ENCODE peak calls at places on chromosomes 3 and 15, in five cellular contexts. One of them, this sample, is unnamed.

GRCh38 chr15:79897701-79898113 is 893 bp upstream of the MTHFS start:
- DNase-seq in NCI-H1694 treated with DMSO at 0.1 percent for 48 hours: no peak
- DNase-seq in NCI-H1417: no peak
- DNase-seq in heart right ventricle: no peak
- DNase-seq in H9: no peak
- DNase-seq in this sample: no peak

GRCh38 chr15:28934645-28935044 is 48.9 kb downstream of the APBA2 start:
- DNase-seq in NCI-H1694 treated with DMSO at 0.1 percent for 48 hours: no peak
- DNase-seq in NCI-H1417: no peak
- DNase-seq in heart right ventricle: no peak
- DNase-seq in H9: no peak
- DNase-seq in this sample: no peak

GRCh38 chr15:38793181-38793580 is 228.6 kb upstream of the RASGRP1 start:
- DNase-seq in NCI-H1694 treated with DMSO at 0.1 percent for 48 hours: no peak
- DNase-seq in NCI-H1417: no peak
- DNase-seq in heart right ventricle: no peak
- DNase-seq in H9: no peak
- DNase-seq in this sample: no peak

GRCh38 chr15:67927501-67928156 is 87.8 kb upstream of the RNU6-1 start:
- DNase-seq in NCI-H1694 treated with DMSO at 0.1 percent for 48 hours: no peak
- DNase-seq in NCI-H1417: no peak
- DNase-seq in heart right ventricle: peak
- DNase-seq in H9: no peak
- DNase-seq in this sample: no peak

GRCh38 chr3:49681543-49681942 is 7.4 kb downstream of the APEH start:
- DNase-seq in NCI-H1694 treated with DMSO at 0.1 percent for 48 hours: no peak
- DNase-seq in NCI-H1417: no peak
- DNase-seq in heart right ventricle: no peak
- DNase-seq in H9: no peak
- DNase-seq in this sample: no peak

GRCh38 chr15:99717129-99718024 is 15.9 kb downstream of the LYSMD4 start:
- DNase-seq in NCI-H1694 treated with DMSO at 0.1 percent for 48 hours: no peak
- DNase-seq in NCI-H1417: no peak
- DNase-seq in heart right ventricle: peak
- DNase-seq in H9: no peak
- DNase-seq in this sample: no peak

GRCh38 chr3:125433611-125434041 is 58.5 kb upstream of the ZNF148 start:
- DNase-seq in NCI-H1694 treated with DMSO at 0.1 percent for 48 hours: no peak
- DNase-seq in NCI-H1417: no peak
- DNase-seq in heart right ventricle: no peak
- DNase-seq in H9: no peak
- DNase-seq in this sample: no peak

GRCh38 chr15:86653344-86654192 is 573.9 kb downstream of the AGBL1 start:
- DNase-seq in NCI-H1694 treated with DMSO at 0.1 percent for 48 hours: no peak
- DNase-seq in NCI-H1417: no peak
- DNase-seq in heart right ventricle: no peak
- DNase-seq in H9: no peak
- DNase-seq in this sample: no peak

GRCh38 chr3:38396861-38397260 is 50.3 kb downstream of the XYLB start:
- DNase-seq in NCI-H1694 treated with DMSO at 0.1 percent for 48 hours: no peak
- DNase-seq in NCI-H1417: no peak
- DNase-seq in heart right ventricle: no peak
- DNase-seq in H9: no peak
- DNase-seq in this sample: no peak

GRCh38 chr15:57235865-57236264 is 140.4 kb upstream of the CGNL1 start:
- DNase-seq in NCI-H1694 treated with DMSO at 0.1 percent for 48 hours: peak
- DNase-seq in NCI-H1417: no peak
- DNase-seq in heart right ventricle: no peak
- DNase-seq in H9: no peak
- DNase-seq in this sample: no peak

GRCh38 chr3:98406034-98406433 is 15.6 kb downstream of the OR5K3 start:
- DNase-seq in NCI-H1694 treated with DMSO at 0.1 percent for 48 hours: no peak
- DNase-seq in NCI-H1417: no peak
- DNase-seq in heart right ventricle: no peak
- DNase-seq in H9: no peak
- DNase-seq in this sample: no peak

GRCh38 chr3:47588053-47588452 is 9.4 kb upstream of the CSPG5 start:
- DNase-seq in NCI-H1694 treated with DMSO at 0.1 percent for 48 hours: no peak
- DNase-seq in NCI-H1417: no peak
- DNase-seq in heart right ventricle: no peak
- DNase-seq in H9: no peak
- DNase-seq in this sample: no peak

GRCh38 chr3:106282931-106283330 is 414.1 kb upstream of the CBLB start:
- DNase-seq in NCI-H1694 treated with DMSO at 0.1 percent for 48 hours: no peak
- DNase-seq in NCI-H1417: no peak
- DNase-seq in heart right ventricle: no peak
- DNase-seq in H9: no peak
- DNase-seq in this sample: no peak

GRCh38 chr15:41944313-41944940 is 27.9 kb downstream of the EHD4 start:
- DNase-seq in NCI-H1694 treated with DMSO at 0.1 percent for 48 hours: no peak
- DNase-seq in NCI-H1417: no peak
- DNase-seq in heart right ventricle: no peak
- DNase-seq in H9: no peak
- DNase-seq in this sample: no peak

GRCh38 chr3:60384352-60384751 is 866.9 kb downstream of the FHIT start:
- DNase-seq in NCI-H1694 treated with DMSO at 0.1 percent for 48 hours: no peak
- DNase-seq in NCI-H1417: no peak
- DNase-seq in heart right ventricle: no peak
- DNase-seq in H9: no peak
- DNase-seq in this sample: no peak

GRCh38 chr3:32643816-32644215 is 41.2 kb upstream of the CNOT10 start:
- DNase-seq in NCI-H1694 treated with DMSO at 0.1 percent for 48 hours: no peak
- DNase-seq in NCI-H1417: no peak
- DNase-seq in heart right ventricle: no peak
- DNase-seq in H9: no peak
- DNase-seq in this sample: no peak

GRCh38 chr3:134817297-134817696 is 22.2 kb downstream of the EPHB1 start:
- DNase-seq in NCI-H1694 treated with DMSO at 0.1 percent for 48 hours: no peak
- DNase-seq in NCI-H1417: no peak
- DNase-seq in heart right ventricle: no peak
- DNase-seq in H9: no peak
- DNase-seq in this sample: no peak

GRCh38 chr3:167837430-167837829 is 101.9 kb downstream of the SERPINI1 start:
- DNase-seq in NCI-H1694 treated with DMSO at 0.1 percent for 48 hours: no peak
- DNase-seq in NCI-H1417: no peak
- DNase-seq in heart right ventricle: no peak
- DNase-seq in H9: no peak
- DNase-seq in this sample: no peak

GRCh38 chr3:58235970-58236369 is 1.6 kb upstream of the ABHD6 start:
- DNase-seq in NCI-H1694 treated with DMSO at 0.1 percent for 48 hours: no peak
- DNase-seq in NCI-H1417: no peak
- DNase-seq in heart right ventricle: no peak
- DNase-seq in H9: no peak
- DNase-seq in this sample: no peak

GRCh38 chr3:55327131-55327920 is 159.8 kb downstream of the WNT5A start:
- DNase-seq in NCI-H1694 treated with DMSO at 0.1 percent for 48 hours: no peak
- DNase-seq in NCI-H1417: no peak
- DNase-seq in heart right ventricle: no peak
- DNase-seq in H9: no peak
- DNase-seq in this sample: no peak

GRCh38 chr3:169604568-169604967 is 58.9 kb downstream of the MECOM start:
- DNase-seq in NCI-H1694 treated with DMSO at 0.1 percent for 48 hours: no peak
- DNase-seq in NCI-H1417: no peak
- DNase-seq in heart right ventricle: no peak
- DNase-seq in H9: peak
- DNase-seq in this sample: no peak

GRCh38 chr3:159859424-159859823 is 129.2 kb upstream of the IL12A start:
- DNase-seq in NCI-H1694 treated with DMSO at 0.1 percent for 48 hours: no peak
- DNase-seq in NCI-H1417: no peak
- DNase-seq in heart right ventricle: no peak
- DNase-seq in H9: no peak
- DNase-seq in this sample: no peak

GRCh38 chr3:34015204-34016142 is 217.0 kb downstream of the PDCD6IP start:
- DNase-seq in NCI-H1694 treated with DMSO at 0.1 percent for 48 hours: no peak
- DNase-seq in NCI-H1417: no peak
- DNase-seq in heart right ventricle: no peak
- DNase-seq in H9: peak
- DNase-seq in this sample: no peak

GRCh38 chr3:15434756-15435155 is 7.4 kb downstream of the EAF1 start:
- DNase-seq in NCI-H1694 treated with DMSO at 0.1 percent for 48 hours: no peak
- DNase-seq in NCI-H1417: no peak
- DNase-seq in heart right ventricle: no peak
- DNase-seq in H9: no peak
- DNase-seq in this sample: no peak

GRCh38 chr3:50588759-50589433 is 19.6 kb downstream of the HEMK1 start:
- DNase-seq in NCI-H1694 treated with DMSO at 0.1 percent for 48 hours: no peak
- DNase-seq in NCI-H1417: no peak
- DNase-seq in heart right ventricle: no peak
- DNase-seq in H9: no peak
- DNase-seq in this sample: no peak

GRCh38 chr3:115710799-115711198 is 87.5 kb downstream of the GAP43 start:
- DNase-seq in NCI-H1694 treated with DMSO at 0.1 percent for 48 hours: no peak
- DNase-seq in NCI-H1417: no peak
- DNase-seq in heart right ventricle: no peak
- DNase-seq in H9: no peak
- DNase-seq in this sample: no peak